ENCODE peak calls at places on chromosomes 13 and 19, in nine cellular contexts. One of them, this sample, is unnamed.

GRCh38 chr19:17049711-17050280 is 23.2 kb upstream of the CPAMD8 start:
- DNase-seq in endothelial cell of umbilical vein: peak
- DNase-seq in prostate gland: peak
- DNase-seq in breast epithelium: no peak
- DNase-seq in HCT116: no peak
- DNase-seq in GM23338: no peak
- DNase-seq in transverse colon: peak
- DNase-seq in HL-60: no peak
- DNase-seq in K562: no peak
- DNase-seq in this sample: no peak

GRCh38 chr13:67515895-67516294 is 285.8 kb upstream of the PCDH9 start:
- DNase-seq in prostate gland: no peak
- DNase-seq in HL-60: no peak
- DNase-seq in GM23338: no peak
- DNase-seq in K562: no peak
- DNase-seq in breast epithelium: no peak
- DNase-seq in transverse colon: no peak
- DNase-seq in endothelial cell of umbilical vein: no peak
- DNase-seq in HCT116: no peak
- DNase-seq in this sample: no peak

GRCh38 chr13:102620512-102620911 is 23.7 kb downstream of the TPP2 start:
- DNase-seq in GM23338: no peak
- DNase-seq in HL-60: no peak
- DNase-seq in endothelial cell of umbilical vein: no peak
- DNase-seq in K562: no peak
- DNase-seq in transverse colon: no peak
- DNase-seq in breast epithelium: no peak
- DNase-seq in prostate gland: no peak
- DNase-seq in HCT116: no peak
- DNase-seq in this sample: no peak

GRCh38 chr19:7701049-7701653 is 780 bp downstream of the FCER2 start:
- DNase-seq in GM23338: no peak
- DNase-seq in breast epithelium: no peak
- DNase-seq in transverse colon: no peak
- DNase-seq in HCT116: no peak
- DNase-seq in endothelial cell of umbilical vein: no peak
- DNase-seq in K562: no peak
- DNase-seq in prostate gland: no peak
- DNase-seq in HL-60: no peak
- DNase-seq in this sample: no peak

GRCh38 chr13:83620535-83621220 is 261.6 kb downstream of the SLITRK1 start:
- DNase-seq in prostate gland: no peak
- DNase-seq in breast epithelium: no peak
- DNase-seq in K562: no peak
- DNase-seq in HL-60: no peak
- DNase-seq in GM23338: no peak
- DNase-seq in HCT116: peak
- DNase-seq in endothelial cell of umbilical vein: no peak
- DNase-seq in transverse colon: no peak
- DNase-seq in this sample: no peak

GRCh38 chr19:45508931-45509691 is 1.8 kb downstream of the VASP start:
- DNase-seq in HCT116: no peak
- DNase-seq in K562: peak
- DNase-seq in transverse colon: peak
- DNase-seq in HL-60: peak
- DNase-seq in prostate gland: peak
- DNase-seq in breast epithelium: peak
- DNase-seq in GM23338: peak
- DNase-seq in endothelial cell of umbilical vein: peak
- DNase-seq in this sample: no peak

GRCh38 chr19:29795882-29796523 is 15.8 kb upstream of the CCNE1 start:
- DNase-seq in endothelial cell of umbilical vein: no peak
- DNase-seq in K562: no peak
- DNase-seq in HL-60: no peak
- DNase-seq in HCT116: no peak
- DNase-seq in GM23338: no peak
- DNase-seq in transverse colon: no peak
- DNase-seq in breast epithelium: no peak
- DNase-seq in prostate gland: no peak
- DNase-seq in this sample: no peak

GRCh38 chr19:4233282-4233853 is 4.0 kb downstream of the EBI3 start:
- DNase-seq in transverse colon: peak
- DNase-seq in GM23338: peak
- DNase-seq in HCT116: peak
- DNase-seq in breast epithelium: no peak
- DNase-seq in prostate gland: no peak
- DNase-seq in K562: peak
- DNase-seq in HL-60: no peak
- DNase-seq in endothelial cell of umbilical vein: no peak
- DNase-seq in this sample: no peak

GRCh38 chr13:114067886-114068722 is 64.3 kb downstream of the RASA3 start:
- DNase-seq in endothelial cell of umbilical vein: no peak
- DNase-seq in HL-60: no peak
- DNase-seq in GM23338: no peak
- DNase-seq in prostate gland: no peak
- DNase-seq in transverse colon: peak
- DNase-seq in HCT116: no peak
- DNase-seq in breast epithelium: no peak
- DNase-seq in K562: no peak
- DNase-seq in this sample: no peak

GRCh38 chr19:17682273-17682672 is 5.9 kb downstream of the UNC13A start:
- DNase-seq in breast epithelium: no peak
- DNase-seq in HCT116: no peak
- DNase-seq in prostate gland: no peak
- DNase-seq in K562: no peak
- DNase-seq in HL-60: no peak
- DNase-seq in endothelial cell of umbilical vein: no peak
- DNase-seq in transverse colon: no peak
- DNase-seq in GM23338: no peak
- DNase-seq in this sample: no peak

GRCh38 chr13:47092202-47092601 is 195.3 kb upstream of the HTR2A start:
- DNase-seq in transverse colon: no peak
- DNase-seq in breast epithelium: no peak
- DNase-seq in prostate gland: no peak
- DNase-seq in endothelial cell of umbilical vein: no peak
- DNase-seq in GM23338: no peak
- DNase-seq in K562: no peak
- DNase-seq in HCT116: no peak
- DNase-seq in HL-60: no peak
- DNase-seq in this sample: no peak

GRCh38 chr13:114148521-114148855 is 16.1 kb upstream of the RASA3 start:
- DNase-seq in HL-60: no peak
- DNase-seq in breast epithelium: no peak
- DNase-seq in endothelial cell of umbilical vein: no peak
- DNase-seq in GM23338: no peak
- DNase-seq in prostate gland: no peak
- DNase-seq in transverse colon: peak
- DNase-seq in HCT116: no peak
- DNase-seq in K562: no peak
- DNase-seq in this sample: no peak

GRCh38 chr19:18340237-18340989 is at the start of gene PGPEP1:
- DNase-seq in prostate gland: peak
- DNase-seq in endothelial cell of umbilical vein: peak
- DNase-seq in HCT116: no peak
- DNase-seq in HL-60: peak
- DNase-seq in breast epithelium: peak
- DNase-seq in transverse colon: peak
- DNase-seq in K562: peak
- DNase-seq in GM23338: peak
- DNase-seq in this sample: no peak

GRCh38 chr13:99124695-99125334 is 75.8 kb upstream of the UBAC2 start:
- DNase-seq in HCT116: peak
- DNase-seq in prostate gland: no peak
- DNase-seq in breast epithelium: no peak
- DNase-seq in endothelial cell of umbilical vein: peak
- DNase-seq in transverse colon: no peak
- DNase-seq in K562: no peak
- DNase-seq in HL-60: peak
- DNase-seq in GM23338: no peak
- DNase-seq in this sample: no peak

GRCh38 chr19:18848860-18849661 is 17.3 kb downstream of the UPF1 start:
- DNase-seq in prostate gland: peak
- DNase-seq in K562: no peak
- DNase-seq in HCT116: no peak
- DNase-seq in HL-60: no peak
- DNase-seq in GM23338: no peak
- DNase-seq in breast epithelium: no peak
- DNase-seq in endothelial cell of umbilical vein: peak
- DNase-seq in transverse colon: peak
- DNase-seq in this sample: no peak

GRCh38 chr19:34588249-34588648 is 88.7 kb downstream of the SCGB2B2 start:
- DNase-seq in breast epithelium: no peak
- DNase-seq in endothelial cell of umbilical vein: peak
- DNase-seq in GM23338: no peak
- DNase-seq in K562: no peak
- DNase-seq in prostate gland: no peak
- DNase-seq in transverse colon: no peak
- DNase-seq in HCT116: peak
- DNase-seq in HL-60: no peak
- DNase-seq in this sample: no peak

GRCh38 chr13:45700971-45701900 is 884 bp upstream of the CBY2 start:
- DNase-seq in prostate gland: no peak
- DNase-seq in K562: peak
- DNase-seq in breast epithelium: no peak
- DNase-seq in GM23338: no peak
- DNase-seq in endothelial cell of umbilical vein: no peak
- DNase-seq in transverse colon: no peak
- DNase-seq in HL-60: no peak
- DNase-seq in HCT116: no peak
- DNase-seq in this sample: no peak

DNA sequence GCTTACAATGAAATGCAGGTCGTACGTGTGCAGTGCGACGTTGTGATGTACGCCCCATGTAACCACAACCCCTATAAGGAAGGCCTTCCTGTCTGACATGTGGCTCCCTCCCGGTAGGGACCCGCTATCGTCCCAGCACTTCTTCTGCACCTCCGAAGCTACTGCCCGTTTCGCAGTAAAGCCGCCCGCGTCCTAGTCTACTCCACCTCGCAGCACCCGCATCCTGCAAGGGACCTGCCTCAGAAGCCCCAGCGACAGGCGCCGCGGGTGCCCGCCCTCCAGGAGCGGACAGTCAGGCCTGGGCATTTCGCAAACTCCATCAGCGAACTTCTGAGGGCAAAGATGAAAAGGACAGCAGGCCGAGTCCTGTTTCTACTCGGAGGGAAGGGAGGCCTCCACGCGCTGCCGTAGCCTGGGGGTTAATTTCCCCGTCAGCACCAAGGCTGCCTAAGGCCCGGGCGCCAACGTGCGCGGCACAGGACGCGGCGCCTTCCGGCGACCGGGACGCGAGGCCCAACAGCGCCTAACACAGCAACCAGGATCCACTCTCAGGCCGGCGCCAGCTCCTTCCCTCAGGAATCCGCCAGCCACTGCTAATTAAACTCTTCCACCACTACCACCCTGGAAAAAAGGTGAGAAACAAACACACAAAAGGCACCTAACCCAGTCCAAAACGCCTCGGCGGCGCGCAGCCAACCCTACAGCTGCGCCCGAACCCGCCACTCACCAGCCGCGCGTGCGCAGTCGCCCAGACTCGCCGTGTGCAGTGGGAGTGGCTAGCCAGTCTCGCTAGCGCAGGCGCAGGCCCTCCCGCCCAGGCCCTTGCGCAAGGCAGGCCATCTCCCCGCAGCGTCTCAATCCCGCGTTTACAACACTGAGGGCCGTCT is at the start of gene EEF1AKMT1:
- DNase-seq in HL-60: peak
- DNase-seq in HCT116: peak
- DNase-seq in breast epithelium: peak
- DNase-seq in prostate gland: peak
- DNase-seq in transverse colon: peak
- DNase-seq in endothelial cell of umbilical vein: peak
- DNase-seq in K562: peak
- DNase-seq in GM23338: peak
- DNase-seq in this sample: peak
- TF ChIP-seq POLR2AphosphoS5 in HL-60: peak
- TF ChIP-seq POLR2AphosphoS5 in HCT116: peak
- TF ChIP-seq POLR2AphosphoS5 in breast epithelium: peak
- TF ChIP-seq POLR2AphosphoS5 in prostate gland: peak
- TF ChIP-seq POLR2AphosphoS5 in transverse colon: peak
- TF ChIP-seq POLR2AphosphoS5 in endothelial cell of umbilical vein: peak
- TF ChIP-seq POLR2AphosphoS5 in K562: peak
- TF ChIP-seq POLR2AphosphoS5 in GM23338: peak
- TF ChIP-seq POLR2AphosphoS5 in this sample: peak

DNA sequence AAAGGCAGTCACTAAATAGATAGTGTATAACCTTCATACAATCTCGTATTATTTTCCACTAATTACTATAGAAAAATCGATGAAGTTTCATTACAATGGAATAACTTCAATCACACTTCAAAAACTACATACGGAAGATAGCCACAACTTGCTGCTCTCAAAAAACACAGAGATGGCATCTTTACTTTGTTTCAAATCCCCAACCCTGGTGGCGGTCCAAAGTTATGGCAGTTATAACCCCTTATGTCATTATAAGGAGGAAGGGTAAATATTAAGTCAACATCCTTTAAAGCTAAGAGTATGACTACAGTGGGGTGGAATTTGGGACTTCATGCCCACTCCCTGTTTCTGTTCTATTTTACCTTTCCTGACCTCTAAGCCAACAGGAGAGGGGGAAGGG is 146.5 kb downstream of the LACC1 start:
- DNase-seq in endothelial cell of umbilical vein: no peak
- DNase-seq in K562: no peak
- DNase-seq in HL-60: no peak
- DNase-seq in prostate gland: no peak
- DNase-seq in transverse colon: no peak
- DNase-seq in breast epithelium: no peak
- DNase-seq in HCT116: no peak
- DNase-seq in GM23338: peak
- DNase-seq in this sample: no peak
- TF ChIP-seq CTCF in endothelial cell of umbilical vein: no peak
- TF ChIP-seq CTCF in K562: no peak
- TF ChIP-seq CTCF in HL-60: no peak
- TF ChIP-seq CTCF in prostate gland: no peak
- TF ChIP-seq CTCF in transverse colon: no peak
- TF ChIP-seq CTCF in breast epithelium: no peak
- TF ChIP-seq CTCF in HCT116: no peak
- TF ChIP-seq CTCF in GM23338: peak
- TF ChIP-seq CTCF in this sample: no peak

GRCh38 chr13:105144020-105144419 is 1391.4 kb downstream of the EFNB2 start:
- DNase-seq in prostate gland: no peak
- DNase-seq in GM23338: peak
- DNase-seq in endothelial cell of umbilical vein: no peak
- DNase-seq in breast epithelium: no peak
- DNase-seq in transverse colon: no peak
- DNase-seq in HL-60: no peak
- DNase-seq in HCT116: no peak
- DNase-seq in K562: no peak
- DNase-seq in this sample: no peak
- TF ChIP-seq POLR2AphosphoS5 in prostate gland: no peak
- TF ChIP-seq POLR2AphosphoS5 in GM23338: no peak
- TF ChIP-seq POLR2AphosphoS5 in endothelial cell of umbilical vein: no peak
- TF ChIP-seq POLR2AphosphoS5 in breast epithelium: no peak
- TF ChIP-seq POLR2AphosphoS5 in transverse colon: no peak
- TF ChIP-seq POLR2AphosphoS5 in HL-60: no peak
- TF ChIP-seq POLR2AphosphoS5 in HCT116: no peak
- TF ChIP-seq POLR2AphosphoS5 in K562: no peak
- TF ChIP-seq POLR2AphosphoS5 in this sample: no peak

DNA sequence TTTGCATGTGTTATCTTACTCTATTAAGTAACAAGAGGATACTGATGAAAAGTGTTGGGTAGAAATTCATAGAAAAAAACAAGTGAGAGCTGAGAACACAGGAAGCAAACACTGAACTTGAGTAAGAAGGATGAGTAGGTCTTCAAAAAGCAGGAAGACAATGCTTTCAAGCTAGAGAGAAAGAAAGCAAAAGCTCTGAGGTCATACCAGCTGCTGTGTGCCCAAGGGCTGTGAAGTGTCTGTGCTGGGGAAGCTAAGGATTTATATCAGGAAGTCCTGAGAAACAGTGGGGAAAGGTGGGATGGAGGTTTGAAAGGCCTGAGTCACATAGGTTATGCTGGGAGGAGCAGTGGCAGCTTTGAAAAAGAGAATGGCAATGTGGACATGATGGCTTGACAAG is 145.5 kb upstream of the MAB21L1 start:
- DNase-seq in transverse colon: no peak
- DNase-seq in K562: no peak
- DNase-seq in GM23338: no peak
- DNase-seq in breast epithelium: no peak
- DNase-seq in endothelial cell of umbilical vein: peak
- DNase-seq in HCT116: no peak
- DNase-seq in prostate gland: no peak
- DNase-seq in HL-60: no peak
- DNase-seq in this sample: no peak
- TF ChIP-seq CTCF in transverse colon: no peak
- TF ChIP-seq CTCF in K562: no peak
- TF ChIP-seq CTCF in GM23338: no peak
- TF ChIP-seq CTCF in breast epithelium: no peak
- TF ChIP-seq CTCF in endothelial cell of umbilical vein: no peak
- TF ChIP-seq CTCF in HCT116: no peak
- TF ChIP-seq CTCF in prostate gland: no peak
- TF ChIP-seq CTCF in HL-60: no peak
- TF ChIP-seq CTCF in this sample: no peak